ENCODE peak calls at places on chromosomes 13 and 19, in eight cellular contexts. One of them, this sample, is unnamed.

GRCh38 chr13:59680429-59681024 is 483.2 kb downstream of the DIAPH3 start:
- DNase-seq in left kidney: peak; percentile 47
- DNase-seq in left ventricle myocardium inferior: no peak
- DNase-seq in activated T-helper 1 cell treated with Interleukin-2 at 50 U/mL for 16 hours: no peak
- DNase-seq in left cardiac atrium: no peak
- DNase-seq in NCI-H1105: peak; percentile 42
- DNase-seq in CD8-positive, alpha-beta T cell: no peak
- DNase-seq in stimulated activated CD8-positive, alpha-beta memory T cell treated with anti-CD3 and anti-CD28 coated beads, Interleukin-7, amount 100 ng/mL, for 4 hours: no peak
- DNase-seq in this sample: peak; percentile 33

GRCh38 chr13:99312493-99312883 is 5.3 kb upstream of the GPR183 start:
- DNase-seq in left kidney: no peak
- DNase-seq in left ventricle myocardium inferior: peak; percentile 45
- DNase-seq in activated T-helper 1 cell treated with Interleukin-2 at 50 U/mL for 16 hours: no peak
- DNase-seq in left cardiac atrium: peak; percentile 62
- DNase-seq in NCI-H1105: no peak
- DNase-seq in CD8-positive, alpha-beta T cell: no peak
- DNase-seq in stimulated activated CD8-positive, alpha-beta memory T cell treated with anti-CD3 and anti-CD28 coated beads, Interleukin-7, amount 100 ng/mL, for 4 hours: no peak
- DNase-seq in this sample: no peak

GRCh38 chr19:52139291-52140076 is at the start of gene ZNF616:
- DNase-seq in left kidney: peak; percentile 98
- DNase-seq in left ventricle myocardium inferior: peak; percentile 98
- DNase-seq in activated T-helper 1 cell treated with Interleukin-2 at 50 U/mL for 16 hours: peak; percentile 96
- DNase-seq in left cardiac atrium: peak; percentile 97
- DNase-seq in NCI-H1105: peak; percentile 96
- DNase-seq in CD8-positive, alpha-beta T cell: peak; percentile 97
- DNase-seq in stimulated activated CD8-positive, alpha-beta memory T cell treated with anti-CD3 and anti-CD28 coated beads, Interleukin-7, amount 100 ng/mL, for 4 hours: peak; percentile 94
- DNase-seq in this sample: peak; percentile 93

GRCh38 chr13:92407858-92408257 is 818.7 kb upstream of the GPC6 start:
- DNase-seq in left kidney: no peak
- DNase-seq in left ventricle myocardium inferior: no peak
- DNase-seq in activated T-helper 1 cell treated with Interleukin-2 at 50 U/mL for 16 hours: no peak
- DNase-seq in left cardiac atrium: no peak
- DNase-seq in NCI-H1105: no peak
- DNase-seq in CD8-positive, alpha-beta T cell: no peak
- DNase-seq in stimulated activated CD8-positive, alpha-beta memory T cell treated with anti-CD3 and anti-CD28 coated beads, Interleukin-7, amount 100 ng/mL, for 4 hours: no peak
- DNase-seq in this sample: no peak

GRCh38 chr13:98489446-98490194 is 87.3 kb downstream of the STK24 start:
- DNase-seq in left kidney: no peak
- DNase-seq in left ventricle myocardium inferior: no peak
- DNase-seq in activated T-helper 1 cell treated with Interleukin-2 at 50 U/mL for 16 hours: no peak
- DNase-seq in left cardiac atrium: no peak
- DNase-seq in NCI-H1105: no peak
- DNase-seq in CD8-positive, alpha-beta T cell: no peak
- DNase-seq in stimulated activated CD8-positive, alpha-beta memory T cell treated with anti-CD3 and anti-CD28 coated beads, Interleukin-7, amount 100 ng/mL, for 4 hours: no peak
- DNase-seq in this sample: no peak

GRCh38 chr13:99956473-99957349 is 14.9 kb downstream of the ZIC5 start:
- DNase-seq in left kidney: peak; percentile 47
- DNase-seq in left ventricle myocardium inferior: no peak
- DNase-seq in activated T-helper 1 cell treated with Interleukin-2 at 50 U/mL for 16 hours: no peak
- DNase-seq in left cardiac atrium: no peak
- DNase-seq in NCI-H1105: no peak
- DNase-seq in CD8-positive, alpha-beta T cell: no peak
- DNase-seq in stimulated activated CD8-positive, alpha-beta memory T cell treated with anti-CD3 and anti-CD28 coated beads, Interleukin-7, amount 100 ng/mL, for 4 hours: no peak
- DNase-seq in this sample: peak; percentile 71

GRCh38 chr19:33392341-33393285 is 19.1 kb downstream of the CEBPG start:
- DNase-seq in left kidney: peak; percentile 63
- DNase-seq in left ventricle myocardium inferior: peak; percentile 25
- DNase-seq in activated T-helper 1 cell treated with Interleukin-2 at 50 U/mL for 16 hours: no peak
- DNase-seq in left cardiac atrium: no peak
- DNase-seq in NCI-H1105: no peak
- DNase-seq in CD8-positive, alpha-beta T cell: no peak
- DNase-seq in stimulated activated CD8-positive, alpha-beta memory T cell treated with anti-CD3 and anti-CD28 coated beads, Interleukin-7, amount 100 ng/mL, for 4 hours: no peak
- DNase-seq in this sample: peak; percentile 79

GRCh38 chr19:2888739-2889224 is 11.9 kb upstream of the ZNF57 start:
- DNase-seq in left kidney: peak; percentile 39
- DNase-seq in left ventricle myocardium inferior: no peak
- DNase-seq in activated T-helper 1 cell treated with Interleukin-2 at 50 U/mL for 16 hours: peak; percentile 4
- DNase-seq in left cardiac atrium: peak; percentile 61
- DNase-seq in NCI-H1105: no peak
- DNase-seq in CD8-positive, alpha-beta T cell: peak; percentile 26
- DNase-seq in stimulated activated CD8-positive, alpha-beta memory T cell treated with anti-CD3 and anti-CD28 coated beads, Interleukin-7, amount 100 ng/mL, for 4 hours: peak; percentile 51
- DNase-seq in this sample: no peak

GRCh38 chr13:112325941-112326645 is 50.1 kb upstream of the SPACA7 start:
- DNase-seq in left kidney: no peak
- DNase-seq in left ventricle myocardium inferior: peak; percentile 38
- DNase-seq in activated T-helper 1 cell treated with Interleukin-2 at 50 U/mL for 16 hours: no peak
- DNase-seq in left cardiac atrium: no peak
- DNase-seq in NCI-H1105: no peak
- DNase-seq in CD8-positive, alpha-beta T cell: no peak
- DNase-seq in stimulated activated CD8-positive, alpha-beta memory T cell treated with anti-CD3 and anti-CD28 coated beads, Interleukin-7, amount 100 ng/mL, for 4 hours: no peak
- DNase-seq in this sample: no peak

GRCh38 chr19:1514986-1515721 is 2.3 kb upstream of the ADAMTSL5 start:
- DNase-seq in left kidney: no peak
- DNase-seq in left ventricle myocardium inferior: no peak
- DNase-seq in activated T-helper 1 cell treated with Interleukin-2 at 50 U/mL for 16 hours: no peak
- DNase-seq in left cardiac atrium: no peak
- DNase-seq in NCI-H1105: no peak
- DNase-seq in CD8-positive, alpha-beta T cell: no peak
- DNase-seq in stimulated activated CD8-positive, alpha-beta memory T cell treated with anti-CD3 and anti-CD28 coated beads, Interleukin-7, amount 100 ng/mL, for 4 hours: no peak
- DNase-seq in this sample: no peak

GRCh38 chr13:51764184-51765141 is 39.5 kb downstream of the DHRS12 start:
- DNase-seq in left kidney: peak; percentile 31
- DNase-seq in left ventricle myocardium inferior: peak; percentile 77
- DNase-seq in activated T-helper 1 cell treated with Interleukin-2 at 50 U/mL for 16 hours: no peak
- DNase-seq in left cardiac atrium: peak; percentile 72
- DNase-seq in NCI-H1105: no peak
- DNase-seq in CD8-positive, alpha-beta T cell: no peak
- DNase-seq in stimulated activated CD8-positive, alpha-beta memory T cell treated with anti-CD3 and anti-CD28 coated beads, Interleukin-7, amount 100 ng/mL, for 4 hours: peak; percentile 56
- DNase-seq in this sample: peak; percentile 23

This sample was measured in NCI-H345.